ENCODE peak calls at places on chromosomes 7 and 10, in nine cellular contexts. L is PC-9, C is psoas muscle, R is cardiac muscle cell, G is fibroblast of lung, U is IMR-90, N is transverse colon, M is dorsolateral prefrontal cortex, W is colonic mucosa. Q is an unnamed sample.

GRCh38 chr7:18361756-18362155 is 133.8 kb upstream of the HDAC9 start:
- DNase-seq in W (peak; percentile 38), R (peak; percentile 56), N (peak; percentile 55), G (peak; percentile 45), M (no peak), L (no peak), U (no peak), C (no peak), Q (no peak)

GRCh38 chr7:111650456-111650999 is 88.2 kb upstream of the IMMP2L start:
- DNase-seq in N (no peak), W (peak; percentile 21), G (no peak), C (no peak), U (peak; percentile 17), M (no peak), L (no peak), R (peak; percentile 49), Q (peak; percentile 25)

GRCh38 chr10:110885932-110886674 is 14.4 kb downstream of the PDCD4 start:
- DNase-seq in C (no peak), L (no peak), U (no peak), M (no peak), W (no peak), N (no peak), G (no peak), R (no peak), Q (no peak)

GRCh38 chr7:134355925-134356324 is 39.2 kb upstream of the SLC35B4 start:
- DNase-seq in U (no peak), M (no peak), L (no peak), W (peak; percentile 66), R (peak; percentile 54), C (no peak), G (no peak), N (no peak), Q (no peak)

GRCh38 chr7:39979406-39980073 is 29.5 kb downstream of the CDK13 start:
- DNase-seq in R (no peak), C (no peak), U (no peak), N (no peak), M (no peak), W (no peak), G (no peak), L (no peak), Q (no peak)

GRCh38 chr7:55178863-55179773 is 160.3 kb downstream of the EGFR start:
- DNase-seq in W (no peak), L (no peak), M (peak; percentile 25), R (no peak), C (no peak), G (no peak), N (no peak), U (no peak), Q (no peak)

GRCh38 chr10:125190414-125190813 is 30.1 kb upstream of the CTBP2 start:
- DNase-seq in G (no peak), C (no peak), M (no peak), U (no peak), R (no peak), W (no peak), N (no peak), L (no peak), Q (no peak)

GRCh38 chr7:76086070-76086469 is 38.2 kb downstream of the MDH2 start:
- DNase-seq in L (no peak), W (no peak), G (peak; percentile 44), R (no peak), M (no peak), U (peak; percentile 59), C (no peak), N (no peak), Q (no peak)

GRCh38 chr7:34039033-34039432 is 133.7 kb downstream of the BMPER start:
- DNase-seq in R (peak; percentile 25), W (no peak), G (peak; percentile 88), C (no peak), N (no peak), M (no peak), L (no peak), U (peak; percentile 48), Q (no peak)

GRCh38 chr10:24118246-24118645 is 90.7 kb upstream of the KIAA1217 start:
- DNase-seq in M (no peak), W (no peak), U (no peak), C (no peak), G (no peak), L (no peak), R (peak; percentile 6), N (no peak), Q (no peak)

GRCh38 chr7:92255308-92255707 is 9.5 kb downstream of the ANKIB1 start:
- DNase-seq in G (peak; percentile 97), R (peak; percentile 84), C (no peak), M (no peak), N (no peak), L (peak; percentile 30), W (no peak), U (peak; percentile 93), Q (peak; percentile 25)

GRCh38 chr7:31056775-31057346 is 4.8 kb downstream of the ADCYAP1R1 start:
- DNase-seq in U (no peak), R (no peak), G (no peak), M (no peak), W (no peak), N (no peak), L (no peak), C (no peak), Q (no peak)

GRCh38 chr7:98394377-98394836 is 6.5 kb downstream of the BAIAP2L1 start:
- DNase-seq in N (no peak), L (no peak), C (no peak), W (no peak), R (peak; percentile 53), G (peak; percentile 92), M (no peak), U (peak; percentile 90), Q (peak; percentile 81)

GRCh38 chr7:1569016-1569415 is 816 bp downstream of the PSMG3 start:
- DNase-seq in C (peak; percentile 58), W (peak; percentile 32), M (no peak), N (no peak), G (peak; percentile 68), L (peak; percentile 63), R (peak; percentile 27), U (peak; percentile 41), Q (no peak)

GRCh38 chr7:117827861-117828260 is 45.4 kb downstream of the CTTNBP2 start:
- DNase-seq in L (peak; percentile 15), W (no peak), U (peak; percentile 91), N (no peak), R (no peak), M (no peak), C (no peak), G (peak; percentile 94), Q (peak; percentile 32)

GRCh38 chr7:95725170-95725569 is 47.2 kb upstream of the DYNC1I1 start:
- DNase-seq in W (no peak), N (no peak), G (no peak), L (no peak), M (no peak), R (no peak), C (no peak), U (no peak), Q (no peak)

GRCh38 chr7:41472427-41473125 is 230.3 kb downstream of the INHBA start:
- DNase-seq in R (no peak), U (peak; percentile 51), N (no peak), G (peak; percentile 49), C (no peak), L (peak; percentile 8), W (no peak), M (no peak), Q (no peak)

GRCh38 chr7:95919574-95919973 is 147.2 kb downstream of the DYNC1I1 start:
- DNase-seq in G (no peak), C (no peak), U (no peak), R (no peak), W (no peak), L (no peak), M (no peak), N (no peak), Q (no peak)

DNA sequence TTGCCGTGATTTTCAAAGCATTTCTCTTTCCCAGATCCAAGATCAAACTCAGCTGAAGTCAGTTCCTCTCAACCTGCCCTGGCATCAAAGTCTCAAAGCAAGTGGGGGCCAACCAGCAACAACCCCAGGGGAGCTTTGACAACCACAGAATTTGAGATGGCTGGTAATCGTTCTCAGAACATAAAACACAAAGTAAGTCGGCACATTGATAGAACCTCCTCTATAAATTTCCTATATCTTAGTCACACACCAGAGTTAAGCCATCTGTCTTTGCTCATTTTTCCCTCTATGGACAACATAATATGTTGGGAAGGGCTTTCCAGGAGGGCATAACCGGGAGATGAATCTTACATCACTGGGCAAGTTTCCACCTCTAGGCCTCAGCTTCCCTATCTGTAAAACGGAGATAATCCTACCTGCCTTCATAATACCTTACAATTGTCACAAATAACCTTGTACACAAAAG is 1.2 kb upstream of the DNAJC9 start:
- DNase-seq in L (no peak), M (no peak), U (no peak), W (no peak), G (no peak), N (no peak), C (no peak), R (no peak), Q (no peak)
- H3K4me3 ChIP-seq in L (peak overlapping the region; percentile 95), M (no peak overlapping the region), U (no peak overlapping the region), W (no peak overlapping the region), G (no peak overlapping the region), N (no peak overlapping the region), C (peak overlapping the region; percentile 82), R (no peak overlapping the region), Q (no peak overlapping the region)

GRCh38 chr7:132991615-132992587 is 90.0 kb downstream of the CHCHD3 start:
- DNase-seq in N (no peak), W (no peak), R (peak; percentile 4), C (no peak), U (peak; percentile 4), G (no peak), L (no peak), M (no peak), Q (no peak)
- TF ChIP-seq CTCF in N (no peak), W (no peak), R (no peak), C (no peak), U (no peak), G (no peak), L (no peak), M (no peak), Q (no peak)

GRCh38 chr7:101402081-101402779 is 39.6 kb downstream of the COL26A1 start:
- DNase-seq in U (peak; percentile 17), C (no peak), N (no peak), W (no peak), R (peak; percentile 23), G (peak; percentile 67), L (peak; percentile 81), M (no peak), Q (peak; percentile 66)
- H3K27me3 ChIP-seq in U (peaks cover 52% of the 10 kb centered on the region), C (no peaks in the 10 kb centered on the region), N (peaks cover 50% of the 10 kb centered on the region), W (no peaks in the 10 kb centered on the region), R (no peaks in the 10 kb centered on the region), G (peaks cover 7% of the 10 kb centered on the region), L (peaks cover 16% of the 10 kb centered on the region), M (no peaks in the 10 kb centered on the region), Q (peaks cover 8% of the 10 kb centered on the region)

GRCh38 chr10:693506-693905 is 4.0 kb upstream of the DIP2C start:
- DNase-seq in G (peak; percentile 69), M (no peak), R (peak; percentile 15), C (no peak), L (no peak), N (no peak), U (peak; percentile 49), W (no peak), Q (no peak)
- H3K4me3 ChIP-seq in G (no peak overlapping the region), M (no peak overlapping the region), R (no peak overlapping the region), C (no peak overlapping the region), L (no peak overlapping the region), N (no peak overlapping the region), U (no peak overlapping the region), W (no peak overlapping the region), Q (no peak overlapping the region)

DNA sequence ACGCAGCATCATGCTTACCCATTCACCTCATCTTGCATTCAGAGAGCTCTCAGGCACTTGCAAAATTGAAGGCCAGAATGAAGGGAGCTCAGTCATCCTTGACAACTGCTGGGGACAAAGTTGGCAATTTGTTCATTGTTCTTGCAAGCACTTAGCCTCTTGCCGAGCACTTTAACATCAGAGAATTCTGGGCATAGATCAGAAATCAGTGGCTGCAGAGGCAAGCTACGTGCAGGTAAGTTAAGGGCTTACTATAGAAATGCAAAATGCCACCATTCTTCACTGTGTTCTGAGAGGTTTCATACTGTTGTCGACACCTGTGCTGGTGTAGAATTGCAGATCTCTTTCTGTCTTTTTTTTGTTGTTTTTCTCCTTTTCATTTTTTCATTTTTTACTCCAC is 84.1 kb upstream of the INSYN2A start:
- DNase-seq in U (no peak), R (no peak), W (no peak), L (no peak), G (no peak), M (no peak), C (no peak), N (no peak), Q (no peak)
- TF ChIP-seq CTCF in U (no peak), R (no peak), W (no peak), L (no peak), G (no peak), M (no peak), C (no peak), N (no peak), Q (no peak)

Q was measured in BJ.